ENCODE peak calls at places on chromosomes 4 and X, in four cellular contexts. H is HTR-8/SVneo, U is NCI-H510A treated with DMSO at 0.1 percent for 48 hours, I is fibroblast of mammary gland. P is an unnamed sample.

GRCh38 chr4:184417802-184418511 is 56.4 kb downstream of the IRF2 start:
- DNase-seq in H (peak), U (no peak), I (peak), P (peak)

GRCh38 chrX:71992711-71993110 is 82.1 kb downstream of the NHSL2 start:
- DNase-seq in U (no peak), H (no peak), I (no peak), P (no peak)

GRCh38 chr4:113639311-113639710 is 122.2 kb downstream of the CAMK2D start:
- DNase-seq in U (no peak), I (no peak), H (no peak), P (no peak)

GRCh38 chrX:121641560-121641959 is 594.1 kb downstream of the GLUD2 start:
- DNase-seq in U (peak), I (peak), H (no peak), P (peak)

GRCh38 chr4:102358128-102358527 is 12.8 kb upstream of the SLC39A8 start:
- DNase-seq in I (peak), H (no peak), U (no peak), P (no peak)

GRCh38 chrX:2391869-2392606 is 108.7 kb downstream of the DHRSX start:
- DNase-seq in U (no peak), H (peak), I (peak), P (peak)

GRCh38 chr4:173264960-173265281 is 69.2 kb downstream of the HMGB2 start:
- DNase-seq in U (no peak), H (no peak), I (no peak), P (no peak)

GRCh38 chr4:118177121-118177520 is 142.8 kb downstream of the NDST3 start:
- DNase-seq in U (no peak), H (no peak), I (peak), P (no peak)

GRCh38 chr4:97496298-97496873 is 646.9 kb downstream of the STPG2 start:
- DNase-seq in I (no peak), H (no peak), U (no peak), P (peak)

GRCh38 chr4:163542275-163542674 is 47.8 kb downstream of the TMA16 start:
- DNase-seq in H (no peak), I (peak), U (no peak), P (peak)

GRCh38 chrX:112946227-112946626 is 105.6 kb upstream of the AMOT start:
- DNase-seq in I (no peak), H (no peak), U (no peak), P (no peak)

GRCh38 chr4:104490096-104490769 is 4.5 kb downstream of the CXXC4 start:
- DNase-seq in H (no peak), I (no peak), U (no peak), P (no peak)

GRCh38 chr4:25588211-25588610 is 67.4 kb upstream of the SLC34A2 start:
- DNase-seq in H (no peak), U (no peak), I (no peak), P (no peak)

GRCh38 chrX:66638591-66639500 is at the start of gene EDA2R:
- DNase-seq in I (peak), U (no peak), H (no peak), P (peak)

GRCh38 chr4:184383497-184384055 is 90.8 kb downstream of the IRF2 start:
- DNase-seq in H (peak), U (no peak), I (peak), P (peak)

GRCh38 chrX:150573702-150574101 is 5.3 kb downstream of the MTM1 start:
- DNase-seq in U (no peak), H (no peak), I (no peak), P (no peak)

GRCh38 chr4:157779084-157779483 is 393.7 kb downstream of the GASK1B start:
- DNase-seq in H (no peak), I (no peak), U (no peak), P (no peak)

GRCh38 chr4:175807596-175807995 is 4.5 kb downstream of the GPM6A start:
- DNase-seq in H (no peak), I (no peak), U (no peak), P (no peak)

GRCh38 chrX:70332600-70332999 is 42.7 kb downstream of the KIF4A start:
- DNase-seq in U (no peak), H (no peak), I (no peak), P (no peak)

GRCh38 chrX:97563531-97564133 is 679.9 kb downstream of the RPA4 start:
- DNase-seq in I (peak), H (peak), U (peak), P (no peak)

GRCh38 chrX:17654116-17654515 is 83.2 kb upstream of the SCML1 start:
- DNase-seq in U (no peak), H (no peak), I (no peak), P (no peak)

P was measured in MCF 10A.